ENCODE peak calls at places on chromosomes 13 and 19, in five cellular contexts. O is K562, P is HCT116, E is GM12878, V is H1. C is an unnamed sample.

GRCh38 chr19:46009530-46010510 is 13.0 kb downstream of the PGLYRP1 start:
- DNase-seq in O (peak; percentile 72), P (peak; percentile 42), E (no peak), V (peak; percentile 95), C (peak; percentile 76)

GRCh38 chr13:27339299-27339698 is 68.7 kb downstream of the RASL11A start:
- DNase-seq in P (peak; percentile 78), V (peak; percentile 77), O (peak; percentile 44), E (no peak), C (peak; percentile 58)

GRCh38 chr19:42655748-42656147 is 61.0 kb upstream of the CEACAM8 start:
- DNase-seq in P (no peak), O (no peak), V (no peak), E (no peak), C (no peak)

GRCh38 chr13:35855531-35856019 is 275.6 kb downstream of the DCLK1 start:
- DNase-seq in E (no peak), O (no peak), P (peak; percentile 63), V (peak; percentile 66), C (no peak)

GRCh38 chr13:63107163-63107935 is 1691.7 kb upstream of the PCDH20 start:
- DNase-seq in P (no peak), O (no peak), E (no peak), V (no peak), C (no peak)

GRCh38 chr19:48632692-48633147 is 4.5 kb downstream of the DBP start:
- DNase-seq in V (no peak), E (no peak), O (no peak), P (no peak), C (no peak)

GRCh38 chr13:39538826-39539555 is 64.0 kb downstream of the LHFPL6 start:
- DNase-seq in V (no peak), P (no peak), O (no peak), E (no peak), C (no peak)

GRCh38 chr19:43518051-43518450 is 8.9 kb downstream of the ETHE1 start:
- DNase-seq in V (no peak), O (no peak), E (no peak), P (no peak), C (no peak)

GRCh38 chr19:16425019-16425418 is 46.8 kb downstream of the EPS15L1 start:
- DNase-seq in E (no peak), V (no peak), O (no peak), P (no peak), C (no peak)

GRCh38 chr13:66577358-66577757 is 652.8 kb downstream of the PCDH9 start:
- DNase-seq in V (no peak), P (no peak), O (no peak), E (no peak), C (no peak)

GRCh38 chr19:35921012-35921411 is 12.9 kb upstream of the TYROBP start:
- DNase-seq in O (no peak), V (no peak), P (no peak), E (no peak), C (no peak)

GRCh38 chr13:113864303-113864890 is 521 bp upstream of the GAS6 start:
- DNase-seq in O (no peak), E (no peak), V (no peak), P (no peak), C (peak; percentile 20)

GRCh38 chr13:36344886-36345437 is 1.2 kb downstream of the SPART start:
- DNase-seq in O (peak; percentile 7), V (no peak), E (no peak), P (no peak), C (no peak)

GRCh38 chr13:106657104-106657503 is 89.2 kb upstream of the ARGLU1 start:
- DNase-seq in V (no peak), O (no peak), P (no peak), E (no peak), C (no peak)

GRCh38 chr13:97308735-97309429 is 86.7 kb downstream of the MBNL2 start:
- DNase-seq in E (no peak), P (no peak), V (no peak), O (no peak), C (no peak)

GRCh38 chr13:93304868-93305613 is 78.4 kb downstream of the GPC6 start:
- DNase-seq in O (no peak), P (no peak), E (no peak), V (no peak), C (no peak)

GRCh38 chr19:19820774-19821315 is 705 bp downstream of the ZNF506 start:
- DNase-seq in E (no peak), O (no peak), V (no peak), P (no peak), C (no peak)

GRCh38 chr19:12293771-12294307 is 844 bp downstream of the ZNF44 start:
- DNase-seq in P (peak; percentile 52), O (peak; percentile 71), E (peak; percentile 51), V (peak; percentile 72), C (peak; percentile 52)
- TF ChIP-seq POLR2AphosphoS5 in P (peak; percentile 29), O (peak; percentile 45), E (peak; percentile 63), V (peak; percentile 35), C (no peak)

GRCh38 chr13:112054616-112055015 is 12.3 kb upstream of the SOX1 start:
- DNase-seq in E (no peak), O (no peak), P (no peak), V (peak; percentile 31), C (no peak)

GRCh38 chr13:112052213-112052612 is 14.7 kb upstream of the SOX1 start:
- DNase-seq in E (no peak), V (peak; percentile 32), P (no peak), O (no peak), C (no peak)

GRCh38 chr13:112055032-112055416 is 11.9 kb upstream of the SOX1 start:
- DNase-seq in E (no peak), V (no peak), P (no peak), O (no peak), C (no peak)

GRCh38 chr13:112053744-112054615 is 13.0 kb upstream of the SOX1 start:
- DNase-seq in E (no peak), P (no peak), V (peak; percentile 73), O (no peak), C (no peak)

GRCh38 chr13:112053167-112053743 is 13.7 kb upstream of the SOX1 start:
- DNase-seq in O (no peak), P (no peak), E (no peak), V (no peak), C (no peak)
- H4K20me1 ChIP-seq in O (no peaks in the 10 kb centered on the region), P (no peaks in the 10 kb centered on the region), E (no peaks in the 10 kb centered on the region), V (peaks cover 12% of the 10 kb centered on the region), C (no peaks in the 10 kb centered on the region)

DNA sequence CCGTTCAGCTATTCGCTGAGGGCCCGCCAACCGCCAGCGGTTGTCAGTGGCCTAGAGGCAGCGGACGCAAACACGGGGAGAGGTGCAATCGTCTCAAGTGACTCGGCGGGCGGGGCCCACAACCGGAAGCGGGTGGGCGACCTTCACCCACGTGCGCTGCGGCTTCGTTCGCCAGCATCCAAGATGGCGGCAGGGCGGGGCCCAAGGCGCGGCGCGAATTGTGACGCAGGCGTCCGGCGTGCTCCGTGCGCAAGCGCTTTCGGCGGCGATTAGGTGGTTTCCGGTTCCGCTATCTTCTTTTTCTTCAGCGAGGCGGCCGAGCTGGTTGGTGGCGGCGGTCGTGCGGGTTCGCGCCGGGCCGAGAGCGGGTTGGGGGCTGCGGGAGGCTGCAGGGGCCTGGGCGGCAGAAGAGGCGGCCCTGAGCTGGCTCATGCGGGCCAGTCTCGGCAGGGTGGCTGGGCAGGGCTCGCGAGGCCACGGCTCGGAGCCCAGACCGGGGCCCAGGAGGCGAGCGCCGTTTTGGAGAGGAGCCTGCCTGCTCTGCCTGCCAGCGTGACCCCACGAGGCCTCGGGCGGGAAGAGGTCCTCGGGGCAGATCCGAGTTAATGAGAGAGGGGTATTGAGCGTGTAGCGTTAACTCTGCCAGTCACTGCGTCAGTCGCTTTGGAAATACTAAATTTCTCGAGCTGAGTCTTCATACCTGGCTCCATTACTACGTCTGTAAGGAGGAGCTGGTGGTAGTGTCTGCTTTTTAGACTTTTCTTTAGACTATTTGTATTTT is at the start of gene UBA52:
- DNase-seq in O (peak; percentile 92), P (peak; percentile 96), E (peak; percentile 92), V (peak; percentile 99), C (peak; percentile 98)
- TF ChIP-seq POLR2A in O (peak; percentile 98), P (peak; percentile 90), E (peak; percentile 99), V (peak; percentile 91), C (peak; percentile 92)

GRCh38 chr13:98443800-98444325 is 133.0 kb downstream of the STK24 start:
- DNase-seq in E (no peak), O (no peak), V (no peak), P (no peak), C (no peak)
- TF ChIP-seq POLR2AphosphoS5 in E (no peak), O (no peak), V (no peak), P (no peak), C (no peak)

DNA sequence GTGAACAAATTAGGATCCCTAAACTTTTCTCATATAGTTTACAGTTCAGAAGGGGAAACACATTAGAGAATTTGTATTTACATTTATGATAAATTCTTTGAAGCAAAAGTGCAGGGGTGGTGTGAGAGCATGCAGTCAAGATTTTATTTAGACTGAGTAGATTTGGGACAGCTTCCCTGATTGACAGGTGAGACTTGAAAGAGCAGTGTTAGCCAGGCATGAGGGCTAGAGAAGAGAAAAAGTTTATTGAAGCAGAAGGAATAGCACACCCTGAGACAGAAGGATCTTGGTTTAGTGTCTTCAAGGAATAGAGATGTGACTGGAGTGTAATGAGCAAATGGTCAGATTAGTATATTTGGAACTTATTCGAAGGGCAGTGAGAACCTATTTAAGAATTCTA is 50.5 kb downstream of the PDS5B start:
- DNase-seq in O (no peak), P (no peak), E (no peak), V (no peak), C (no peak)
- H4K20me1 ChIP-seq in O (peaks cover 8% of the 10 kb centered on the region), P (peaks cover 9% of the 10 kb centered on the region), E (no peaks in the 10 kb centered on the region), V (peaks cover 3% of the 10 kb centered on the region), C (peaks cover 3% of the 10 kb centered on the region)

DNA sequence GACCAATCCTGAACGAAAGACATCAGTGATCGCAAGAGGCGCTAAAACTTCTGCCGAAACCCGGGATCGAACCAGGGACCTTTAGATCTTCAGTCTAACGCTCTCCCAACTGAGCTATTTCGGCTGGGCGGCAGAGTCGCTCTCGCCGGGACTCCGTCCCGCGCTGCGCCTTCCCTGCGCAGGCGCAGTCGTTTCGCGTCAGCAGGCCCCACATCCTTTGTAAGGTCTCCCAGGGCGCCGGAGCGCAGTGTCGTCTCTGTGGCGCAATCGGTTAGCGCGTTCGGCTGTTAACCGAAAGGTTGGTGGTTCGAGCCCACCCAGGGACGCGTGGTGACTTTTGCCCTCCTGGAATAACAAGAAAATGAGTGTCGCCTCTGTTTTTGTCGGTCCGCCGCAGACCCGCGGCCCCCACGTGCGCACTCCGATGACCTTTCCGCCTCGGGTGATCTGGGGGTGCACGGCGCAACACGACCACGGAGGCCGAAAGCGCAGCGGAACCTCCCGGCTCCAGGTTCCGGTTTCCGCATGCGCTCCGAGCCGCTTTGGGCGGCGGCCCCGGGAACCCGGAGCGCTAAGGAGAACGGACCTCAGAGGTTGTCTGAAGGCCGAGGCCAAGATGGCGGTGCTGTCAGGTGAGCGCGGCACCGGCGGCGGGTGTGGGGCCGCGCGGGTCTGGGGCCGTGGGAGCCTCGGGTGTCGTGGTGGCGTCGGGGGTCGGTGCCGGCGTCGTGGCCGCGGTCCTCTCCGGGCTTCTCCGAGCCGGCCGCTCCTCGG is at the start of gene NDUFS7:
- DNase-seq in V (peak; percentile 99), E (peak; percentile 70), O (peak; percentile 81), P (peak; percentile 84), C (peak; percentile 89)
- TF ChIP-seq POLR2A in V (peak; percentile 63), E (peak; percentile 96), O (peak; percentile 82), P (no peak), C (no peak)

C was measured in endothelial cell of umbilical vein.